ENCODE peak calls at places on chromosome 5, in four cellular contexts. One of them, this sample, is unnamed.

GRCh38 chr5:157540707-157541451 is 34.7 kb downstream of the ADAM19 start:
- DNase-seq in Peyer's patch: peak; percentile 60
- DNase-seq in ovary: no peak
- DNase-seq in A549: no peak
- DNase-seq in this sample: peak; percentile 47

GRCh38 chr5:170865622-170866021 is 3.8 kb downstream of the RANBP17 start:
- DNase-seq in A549: no peak
- DNase-seq in Peyer's patch: no peak
- DNase-seq in ovary: no peak
- DNase-seq in this sample: no peak

GRCh38 chr5:97231025-97231636 is 48.1 kb upstream of the RIOK2 start:
- DNase-seq in Peyer's patch: no peak
- DNase-seq in ovary: no peak
- DNase-seq in A549: peak; percentile 73
- DNase-seq in this sample: peak; percentile 6

GRCh38 chr5:175922192-175922885 is 45.8 kb downstream of the THOC3 start:
- DNase-seq in ovary: no peak
- DNase-seq in Peyer's patch: no peak
- DNase-seq in A549: peak; percentile 36
- DNase-seq in this sample: peak; percentile 85

GRCh38 chr5:124746916-124747769 is 704 bp upstream of the ZNF608 start:
- DNase-seq in Peyer's patch: peak; percentile 70
- DNase-seq in ovary: peak; percentile 84
- DNase-seq in A549: peak; percentile 83
- DNase-seq in this sample: no peak

GRCh38 chr5:149205625-149206523 is 64.6 kb downstream of the ABLIM3 start:
- DNase-seq in ovary: no peak
- DNase-seq in Peyer's patch: no peak
- DNase-seq in A549: no peak
- DNase-seq in this sample: no peak

GRCh38 chr5:172828911-172829431 is 5.1 kb upstream of the ERGIC1 start:
- DNase-seq in ovary: no peak
- DNase-seq in A549: no peak
- DNase-seq in Peyer's patch: no peak
- DNase-seq in this sample: no peak

GRCh38 chr5:137304227-137304874 is 194.8 kb downstream of the SPOCK1 start:
- DNase-seq in ovary: no peak
- DNase-seq in A549: no peak
- DNase-seq in Peyer's patch: no peak
- DNase-seq in this sample: no peak

GRCh38 chr5:124706729-124707361 is 39.6 kb downstream of the ZNF608 start:
- DNase-seq in Peyer's patch: no peak
- DNase-seq in ovary: no peak
- DNase-seq in A549: no peak
- DNase-seq in this sample: no peak

GRCh38 chr5:100516285-100516684 is 18.9 kb upstream of the FAM174A start:
- DNase-seq in ovary: no peak
- DNase-seq in A549: no peak
- DNase-seq in Peyer's patch: no peak
- DNase-seq in this sample: no peak

GRCh38 chr5:14211818-14212799 is 69.0 kb downstream of the TRIO start:
- DNase-seq in ovary: no peak
- DNase-seq in A549: no peak
- DNase-seq in Peyer's patch: peak; percentile 49
- DNase-seq in this sample: no peak

GRCh38 chr5:139796061-139796806 is 626 bp downstream of the PSD2 start:
- DNase-seq in A549: no peak
- DNase-seq in Peyer's patch: no peak
- DNase-seq in ovary: peak; percentile 45
- DNase-seq in this sample: no peak

GRCh38 chr5:147673276-147673675 is 109.3 kb downstream of the JAKMIP2 start:
- DNase-seq in Peyer's patch: no peak
- DNase-seq in A549: no peak
- DNase-seq in ovary: no peak
- DNase-seq in this sample: no peak

GRCh38 chr5:141524604-141525597 is 36.0 kb downstream of the PCDHGC5 start:
- DNase-seq in ovary: peak; percentile 92
- DNase-seq in A549: peak; percentile 89
- DNase-seq in Peyer's patch: peak; percentile 66
- DNase-seq in this sample: peak; percentile 83

GRCh38 chr5:155239803-155240202 is 226.2 kb downstream of the KIF4B start:
- DNase-seq in Peyer's patch: no peak
- DNase-seq in A549: no peak
- DNase-seq in ovary: no peak
- DNase-seq in this sample: no peak

GRCh38 chr5:10671041-10672008 is 89.7 kb downstream of the DAP start:
- DNase-seq in Peyer's patch: no peak
- DNase-seq in ovary: no peak
- DNase-seq in A549: no peak
- DNase-seq in this sample: no peak

GRCh38 chr5:80127037-80127642 is 92.0 kb downstream of the THBS4 start:
- DNase-seq in Peyer's patch: no peak
- DNase-seq in A549: no peak
- DNase-seq in ovary: no peak
- DNase-seq in this sample: no peak

GRCh38 chr5:181220178-181220515 is 2.9 kb upstream of the TRIM41 start:
- DNase-seq in A549: no peak
- DNase-seq in ovary: no peak
- DNase-seq in Peyer's patch: no peak
- DNase-seq in this sample: no peak

GRCh38 chr5:54883374-54884194 is 101.8 kb downstream of the ESM1 start:
- DNase-seq in A549: no peak
- DNase-seq in ovary: peak; percentile 79
- DNase-seq in Peyer's patch: no peak
- DNase-seq in this sample: no peak

GRCh38 chr5:152305525-152305924 is 99.6 kb downstream of the NMUR2 start:
- DNase-seq in A549: no peak
- DNase-seq in ovary: no peak
- DNase-seq in Peyer's patch: no peak
- DNase-seq in this sample: no peak

GRCh38 chr5:139523635-139524445 is 37.3 kb upstream of the UBE2D2 start:
- DNase-seq in ovary: no peak
- DNase-seq in Peyer's patch: no peak
- DNase-seq in A549: no peak
- DNase-seq in this sample: no peak

GRCh38 chr5:172683696-172684464 is 42.8 kb downstream of the NEURL1B start:
- DNase-seq in Peyer's patch: no peak
- DNase-seq in ovary: no peak
- DNase-seq in A549: no peak
- DNase-seq in this sample: no peak

GRCh38 chr5:109920736-109921135 is 231.0 kb downstream of the MAN2A1 start:
- DNase-seq in ovary: no peak
- DNase-seq in A549: no peak
- DNase-seq in Peyer's patch: no peak
- DNase-seq in this sample: no peak

GRCh38 chr5:107570805-107571531 is 99.8 kb downstream of the EFNA5 start:
- DNase-seq in A549: peak; percentile 41
- DNase-seq in ovary: no peak
- DNase-seq in Peyer's patch: peak; percentile 22
- DNase-seq in this sample: no peak

GRCh38 chr5:132259061-132259851 is 1.8 kb downstream of the PDLIM4 start:
- DNase-seq in ovary: peak; percentile 87
- DNase-seq in A549: no peak
- DNase-seq in Peyer's patch: no peak
- DNase-seq in this sample: no peak

GRCh38 chr5:171541380-171541779 is 121.9 kb downstream of the FGF18 start:
- DNase-seq in A549: no peak
- DNase-seq in ovary: no peak
- DNase-seq in Peyer's patch: no peak
- DNase-seq in this sample: no peak

GRCh38 chr5:58496488-58496887 is 5.3 kb downstream of the GAPT start:
- DNase-seq in ovary: no peak
- DNase-seq in Peyer's patch: no peak
- DNase-seq in A549: no peak
- DNase-seq in this sample: no peak

GRCh38 chr5:140694276-140694675 is 3.0 kb downstream of the HARS2 start:
- DNase-seq in ovary: no peak
- DNase-seq in A549: no peak
- DNase-seq in Peyer's patch: no peak
- DNase-seq in this sample: no peak

GRCh38 chr5:109345699-109346098 is 64.1 kb downstream of the PJA2 start:
- DNase-seq in A549: no peak
- DNase-seq in ovary: no peak
- DNase-seq in Peyer's patch: no peak
- DNase-seq in this sample: no peak

GRCh38 chr5:35851282-35851681 is 5.4 kb upstream of the IL7R start:
- DNase-seq in A549: no peak
- DNase-seq in Peyer's patch: no peak
- DNase-seq in ovary: no peak
- DNase-seq in this sample: no peak

GRCh38 chr5:54329731-54330709 is 19.6 kb upstream of the ARL15 start:
- DNase-seq in ovary: no peak
- DNase-seq in Peyer's patch: no peak
- DNase-seq in A549: peak; percentile 44
- DNase-seq in this sample: peak; percentile 35

GRCh38 chr5:67393211-67393610 is 196.6 kb upstream of the CD180 start:
- DNase-seq in ovary: no peak
- DNase-seq in Peyer's patch: no peak
- DNase-seq in A549: no peak
- DNase-seq in this sample: no peak

GRCh38 chr5:88734191-88734640 is 148.8 kb downstream of the MEF2C start:
- DNase-seq in A549: no peak
- DNase-seq in Peyer's patch: peak; percentile 65
- DNase-seq in ovary: no peak
- DNase-seq in this sample: no peak

GRCh38 chr5:58926549-58926948 is 343.7 kb downstream of the RAB3C start:
- DNase-seq in A549: no peak
- DNase-seq in Peyer's patch: no peak
- DNase-seq in ovary: no peak
- DNase-seq in this sample: no peak

GRCh38 chr5:40202852-40203440 is 476.8 kb upstream of the PTGER4 start:
- DNase-seq in A549: no peak
- DNase-seq in Peyer's patch: no peak
- DNase-seq in ovary: no peak
- DNase-seq in this sample: no peak
- TF ChIP-seq POLR2A in A549: no peak
- TF ChIP-seq POLR2A in Peyer's patch: no peak
- TF ChIP-seq POLR2A in ovary: no peak
- TF ChIP-seq POLR2A in this sample: no peak

GRCh38 chr5:8012131-8012977 is 143.4 kb downstream of the MTRR start:
- DNase-seq in A549: peak; percentile 9
- DNase-seq in Peyer's patch: no peak
- DNase-seq in ovary: no peak
- DNase-seq in this sample: no peak

GRCh38 chr5:8019719-8020218 is 150.8 kb downstream of the MTRR start:
- DNase-seq in ovary: no peak
- DNase-seq in A549: no peak
- DNase-seq in Peyer's patch: no peak
- DNase-seq in this sample: no peak

DNA sequence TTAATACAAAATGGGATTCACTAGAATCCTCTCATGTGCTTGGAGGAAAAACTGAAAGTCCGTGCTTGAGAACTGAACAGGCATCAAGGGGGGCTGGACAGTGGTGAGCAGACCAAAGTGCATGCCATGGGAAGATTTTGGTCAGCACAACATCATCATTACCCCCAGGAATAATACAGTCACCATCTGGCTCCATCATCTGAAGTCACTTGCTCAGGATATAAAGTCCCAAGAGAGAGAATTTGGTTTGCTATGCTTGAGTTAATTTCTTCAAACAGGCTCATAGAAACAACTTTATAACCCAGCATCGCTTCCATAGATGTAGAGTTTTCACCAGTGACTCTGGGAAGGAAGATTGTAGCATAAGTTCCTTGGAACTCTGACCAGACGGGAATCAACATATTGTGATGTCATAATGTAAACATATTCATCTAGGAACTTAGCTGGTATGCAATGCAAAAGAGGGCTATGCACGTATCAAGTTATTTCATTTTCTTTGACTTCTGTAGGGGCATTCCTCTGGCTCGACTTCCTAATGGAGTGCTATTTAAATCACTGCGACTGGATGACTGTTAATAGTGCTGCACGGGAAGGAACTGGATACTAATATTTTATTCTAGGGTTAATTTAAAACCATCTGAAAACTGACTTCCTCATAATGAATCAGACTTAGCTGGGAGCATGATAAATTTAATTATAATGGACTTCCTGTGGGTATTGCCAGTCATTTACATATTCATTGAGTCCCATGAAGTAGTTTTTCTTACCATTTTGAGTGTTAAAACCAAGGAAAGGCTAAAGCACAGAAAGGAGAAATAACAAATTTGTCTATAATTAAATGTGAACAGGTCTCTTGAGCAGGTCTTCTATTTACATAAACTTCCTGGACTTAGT is 145.2 kb downstream of the MTRR start:
- DNase-seq in Peyer's patch: no peak
- DNase-seq in A549: no peak
- DNase-seq in ovary: no peak
- DNase-seq in this sample: no peak
- TF ChIP-seq POLR2A in Peyer's patch: no peak
- TF ChIP-seq POLR2A in A549: no peak
- TF ChIP-seq POLR2A in ovary: no peak
- TF ChIP-seq POLR2A in this sample: no peak

GRCh38 chr5:375336-375920 is 53.9 kb downstream of the AHRR start:
- DNase-seq in ovary: no peak
- DNase-seq in A549: no peak
- DNase-seq in Peyer's patch: peak; percentile 3
- DNase-seq in this sample: no peak
- TF ChIP-seq POLR2A in ovary: no peak
- TF ChIP-seq POLR2A in A549: no peak
- TF ChIP-seq POLR2A in Peyer's patch: no peak
- TF ChIP-seq POLR2A in this sample: no peak

GRCh38 chr5:134526483-134527155 is 1.1 kb downstream of the JADE2 start:
- DNase-seq in A549: no peak
- DNase-seq in ovary: peak; percentile 86
- DNase-seq in Peyer's patch: peak; percentile 79
- DNase-seq in this sample: peak; percentile 61

GRCh38 chr5:134525687-134526482 is 415 bp downstream of the JADE2 start:
- DNase-seq in A549: peak; percentile 84
- DNase-seq in Peyer's patch: peak; percentile 67
- DNase-seq in ovary: peak; percentile 89
- DNase-seq in this sample: peak; percentile 67

GRCh38 chr5:134524826-134525686 is at the start of gene JADE2:
- DNase-seq in Peyer's patch: peak; percentile 90
- DNase-seq in A549: peak; percentile 89
- DNase-seq in ovary: peak; percentile 86
- DNase-seq in this sample: peak; percentile 68

GRCh38 chr5:134523543-134524136 is 1.8 kb upstream of the JADE2 start:
- DNase-seq in Peyer's patch: no peak
- DNase-seq in A549: no peak
- DNase-seq in ovary: no peak
- DNase-seq in this sample: no peak

DNA sequence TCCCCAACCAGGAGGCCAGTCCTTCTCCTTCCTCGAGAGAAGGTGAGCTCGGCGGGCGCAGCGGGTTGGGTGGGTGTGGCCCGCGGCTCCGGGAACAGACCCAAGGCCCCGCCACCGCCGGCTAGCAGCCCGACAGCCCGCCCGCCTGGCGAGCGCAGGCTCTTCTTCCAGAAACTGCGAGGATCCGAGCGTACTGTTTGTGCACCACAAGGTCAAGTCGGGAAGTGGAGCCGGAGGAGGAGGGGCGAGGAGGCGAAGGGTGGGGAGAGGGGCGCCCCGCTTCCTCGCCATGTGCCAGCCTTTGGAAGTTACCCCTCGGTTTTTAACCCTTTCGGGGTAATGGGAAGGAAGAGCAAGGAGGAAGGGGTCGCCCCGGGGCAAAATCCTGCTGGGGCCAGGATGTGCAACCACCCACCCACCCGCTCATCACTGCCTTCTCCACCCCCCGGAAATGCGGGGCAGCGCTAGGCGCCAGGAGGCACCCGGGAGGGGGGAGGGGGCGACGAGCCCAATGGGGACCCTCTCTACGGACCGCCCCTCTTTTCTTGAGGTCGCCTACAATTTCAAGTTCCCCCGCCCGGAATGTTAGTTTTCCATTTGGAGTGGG is 1.1 kb upstream of the JADE2 start:
- DNase-seq in Peyer's patch: peak; percentile 78
- DNase-seq in ovary: peak; percentile 93
- DNase-seq in A549: peak; percentile 88
- DNase-seq in this sample: peak; percentile 70
- TF ChIP-seq POLR2A in Peyer's patch: peak; percentile 82
- TF ChIP-seq POLR2A in ovary: peak; percentile 70
- TF ChIP-seq POLR2A in A549: peak; percentile 43
- TF ChIP-seq POLR2A in this sample: peak; percentile 61

This sample was measured in H54.